ENCODE peak calls at places on chromosome 3, in four cellular contexts. One of them, this sample, is unnamed. For H3K4me1 and H3K27me3, the result is how much of the 10 kb centered on the place peaks cover.

GRCh38 chr3:155743616-155744015 is 1.3 kb downstream of the PLCH1 start:
- DNase-seq in NT2/D1: no peak
- DNase-seq in right atrium auricular region: no peak
- DNase-seq in body of pancreas: no peak
- DNase-seq in this sample: peak

GRCh38 chr3:192636517-192637444 is 90.6 kb downstream of the FGF12 start:
- DNase-seq in right atrium auricular region: no peak
- DNase-seq in NT2/D1: no peak
- DNase-seq in body of pancreas: no peak
- DNase-seq in this sample: no peak

GRCh38 chr3:162317046-162317445 is 820.4 kb downstream of the OTOL1 start:
- DNase-seq in NT2/D1: no peak
- DNase-seq in right atrium auricular region: no peak
- DNase-seq in body of pancreas: no peak
- DNase-seq in this sample: no peak

GRCh38 chr3:172313671-172314070 is 134.6 kb downstream of the GHSR start:
- DNase-seq in NT2/D1: no peak
- DNase-seq in body of pancreas: no peak
- DNase-seq in right atrium auricular region: no peak
- DNase-seq in this sample: no peak

GRCh38 chr3:182369861-182370260 is 423.4 kb upstream of the ATP11B start:
- DNase-seq in NT2/D1: no peak
- DNase-seq in body of pancreas: no peak
- DNase-seq in right atrium auricular region: no peak
- DNase-seq in this sample: no peak

GRCh38 chr3:146227486-146227885 is 23.4 kb downstream of the PLSCR4 start:
- DNase-seq in right atrium auricular region: no peak
- DNase-seq in NT2/D1: no peak
- DNase-seq in body of pancreas: no peak
- DNase-seq in this sample: no peak

GRCh38 chr3:33921608-33922007 is 123.2 kb downstream of the PDCD6IP start:
- DNase-seq in right atrium auricular region: no peak
- DNase-seq in body of pancreas: no peak
- DNase-seq in NT2/D1: no peak
- DNase-seq in this sample: no peak

GRCh38 chr3:118886708-118887107 is 147.9 kb downstream of the IGSF11 start:
- DNase-seq in body of pancreas: no peak
- DNase-seq in right atrium auricular region: no peak
- DNase-seq in NT2/D1: no peak
- DNase-seq in this sample: no peak

GRCh38 chr3:40970067-40970466 is 229.2 kb upstream of the CTNNB1 start:
- DNase-seq in right atrium auricular region: no peak
- DNase-seq in body of pancreas: no peak
- DNase-seq in NT2/D1: no peak
- DNase-seq in this sample: no peak

GRCh38 chr3:168047190-168047795 is 48.4 kb downstream of the GOLIM4 start:
- DNase-seq in NT2/D1: peak
- DNase-seq in right atrium auricular region: no peak
- DNase-seq in body of pancreas: no peak
- DNase-seq in this sample: peak

GRCh38 chr3:115784739-115785571 is 161.6 kb downstream of the GAP43 start:
- DNase-seq in NT2/D1: no peak
- DNase-seq in right atrium auricular region: no peak
- DNase-seq in body of pancreas: no peak
- DNase-seq in this sample: peak

GRCh38 chr3:16464499-16465150 is 48.9 kb downstream of the RFTN1 start:
- DNase-seq in NT2/D1: no peak
- DNase-seq in body of pancreas: no peak
- DNase-seq in right atrium auricular region: no peak
- DNase-seq in this sample: no peak

GRCh38 chr3:24730173-24730572 is 235.5 kb upstream of the THRB start:
- DNase-seq in NT2/D1: no peak
- DNase-seq in body of pancreas: no peak
- DNase-seq in right atrium auricular region: no peak
- DNase-seq in this sample: no peak

GRCh38 chr3:169847896-169848295 is 21.8 kb downstream of the LRRC31 start:
- DNase-seq in body of pancreas: no peak
- DNase-seq in right atrium auricular region: no peak
- DNase-seq in NT2/D1: no peak
- DNase-seq in this sample: no peak

GRCh38 chr3:123385981-123386380 is 62.9 kb downstream of the ADCY5 start:
- DNase-seq in NT2/D1: no peak
- DNase-seq in body of pancreas: peak
- DNase-seq in right atrium auricular region: no peak
- DNase-seq in this sample: no peak

GRCh38 chr3:63349583-63350177 is 71.6 kb downstream of the SYNPR start:
- DNase-seq in body of pancreas: peak
- DNase-seq in right atrium auricular region: no peak
- DNase-seq in NT2/D1: peak
- DNase-seq in this sample: peak

GRCh38 chr3:182491571-182491970 is 301.7 kb upstream of the ATP11B start:
- DNase-seq in body of pancreas: no peak
- DNase-seq in right atrium auricular region: no peak
- DNase-seq in NT2/D1: no peak
- DNase-seq in this sample: no peak

GRCh38 chr3:172629470-172629869 is 81.4 kb downstream of the NCEH1 start:
- DNase-seq in right atrium auricular region: no peak
- DNase-seq in body of pancreas: no peak
- DNase-seq in NT2/D1: no peak
- DNase-seq in this sample: no peak

GRCh38 chr3:64687381-64687780 is 419 bp downstream of the ADAMTS9 start:
- DNase-seq in right atrium auricular region: no peak
- DNase-seq in body of pancreas: peak
- DNase-seq in NT2/D1: no peak
- DNase-seq in this sample: no peak

GRCh38 chr3:147393261-147393964 is 12.9 kb downstream of the ZIC4 start:
- DNase-seq in NT2/D1: no peak
- DNase-seq in body of pancreas: no peak
- DNase-seq in right atrium auricular region: no peak
- DNase-seq in this sample: no peak

GRCh38 chr3:164007764-164008163 is 1070.5 kb downstream of the SI start:
- DNase-seq in NT2/D1: no peak
- DNase-seq in right atrium auricular region: no peak
- DNase-seq in body of pancreas: no peak
- DNase-seq in this sample: no peak

GRCh38 chr3:118097660-118098059 is 937.0 kb downstream of the IGSF11 start:
- DNase-seq in NT2/D1: no peak
- DNase-seq in right atrium auricular region: no peak
- DNase-seq in body of pancreas: no peak
- DNase-seq in this sample: no peak

GRCh38 chr3:29144807-29145206 is 136.1 kb upstream of the RBMS3 start:
- DNase-seq in right atrium auricular region: no peak
- DNase-seq in body of pancreas: no peak
- DNase-seq in NT2/D1: no peak
- DNase-seq in this sample: no peak

GRCh38 chr3:135099734-135100348 is 304.8 kb downstream of the EPHB1 start:
- DNase-seq in NT2/D1: no peak
- DNase-seq in body of pancreas: no peak
- DNase-seq in right atrium auricular region: no peak
- DNase-seq in this sample: no peak

GRCh38 chr3:142976621-142977398 is 13.3 kb upstream of the PAQR9 start:
- DNase-seq in body of pancreas: peak
- DNase-seq in NT2/D1: no peak
- DNase-seq in right atrium auricular region: peak
- DNase-seq in this sample: no peak

GRCh38 chr3:39542588-39542988 is 75.1 kb downstream of the MOBP start:
- DNase-seq in NT2/D1: no peak
- DNase-seq in body of pancreas: no peak
- DNase-seq in right atrium auricular region: no peak
- DNase-seq in this sample: no peak

GRCh38 chr3:147616998-147617619 is 207.9 kb downstream of the ZIC1 start:
- DNase-seq in NT2/D1: no peak
- DNase-seq in right atrium auricular region: no peak
- DNase-seq in body of pancreas: no peak
- DNase-seq in this sample: no peak

GRCh38 chr3:34008191-34008590 is 209.8 kb downstream of the PDCD6IP start:
- DNase-seq in body of pancreas: no peak
- DNase-seq in right atrium auricular region: no peak
- DNase-seq in NT2/D1: peak
- DNase-seq in this sample: no peak

GRCh38 chr3:197516517-197516889 is 39.3 kb downstream of the BDH1 start:
- DNase-seq in right atrium auricular region: no peak
- DNase-seq in NT2/D1: no peak
- DNase-seq in body of pancreas: no peak
- DNase-seq in this sample: no peak

GRCh38 chr3:195517030-195517429 is 26.1 kb downstream of the PPP1R2 start:
- DNase-seq in body of pancreas: no peak
- DNase-seq in right atrium auricular region: no peak
- DNase-seq in NT2/D1: no peak
- DNase-seq in this sample: no peak

GRCh38 chr3:170745211-170745718 is 124.7 kb downstream of the RPL22L1 start:
- DNase-seq in NT2/D1: no peak
- DNase-seq in right atrium auricular region: no peak
- DNase-seq in body of pancreas: no peak
- DNase-seq in this sample: no peak

GRCh38 chr3:129460572-129460971 is 20.5 kb downstream of the IFT122 start:
- DNase-seq in NT2/D1: no peak
- DNase-seq in body of pancreas: no peak
- DNase-seq in right atrium auricular region: no peak
- DNase-seq in this sample: no peak

GRCh38 chr3:45968706-45969105 is 25.4 kb downstream of the CXCR6 start:
- DNase-seq in body of pancreas: no peak
- DNase-seq in right atrium auricular region: no peak
- DNase-seq in NT2/D1: peak
- DNase-seq in this sample: no peak

GRCh38 chr3:57889807-57890206 is 118.4 kb upstream of the FLNB start:
- DNase-seq in right atrium auricular region: no peak
- DNase-seq in body of pancreas: no peak
- DNase-seq in NT2/D1: no peak
- DNase-seq in this sample: no peak
- H3K4me3 ChIP-seq in right atrium auricular region: peak
- H3K4me3 ChIP-seq in body of pancreas: no peak
- H3K4me3 ChIP-seq in NT2/D1: no peak
- H3K4me3 ChIP-seq in this sample: no peak

GRCh38 chr3:7461202-7461825 is 600.4 kb downstream of the GRM7 start:
- DNase-seq in right atrium auricular region: no peak
- DNase-seq in body of pancreas: no peak
- DNase-seq in NT2/D1: no peak
- DNase-seq in this sample: no peak

GRCh38 chr3:7456376-7456775 is 595.5 kb downstream of the GRM7 start:
- DNase-seq in NT2/D1: no peak
- DNase-seq in right atrium auricular region: no peak
- DNase-seq in body of pancreas: no peak
- DNase-seq in this sample: no peak
- H3K4me1 ChIP-seq in NT2/D1: under half
- H3K4me1 ChIP-seq in right atrium auricular region: under half
- H3K4me1 ChIP-seq in body of pancreas: under half
- H3K4me1 ChIP-seq in this sample: under half

GRCh38 chr3:10786640-10787039 is 29.4 kb upstream of the SLC6A11 start:
- DNase-seq in body of pancreas: no peak
- DNase-seq in right atrium auricular region: no peak
- DNase-seq in NT2/D1: no peak
- DNase-seq in this sample: no peak
- H3K27me3 ChIP-seq in body of pancreas: under half
- H3K27me3 ChIP-seq in right atrium auricular region: under half
- H3K27me3 ChIP-seq in NT2/D1: under half
- H3K27me3 ChIP-seq in this sample: under half

DNA sequence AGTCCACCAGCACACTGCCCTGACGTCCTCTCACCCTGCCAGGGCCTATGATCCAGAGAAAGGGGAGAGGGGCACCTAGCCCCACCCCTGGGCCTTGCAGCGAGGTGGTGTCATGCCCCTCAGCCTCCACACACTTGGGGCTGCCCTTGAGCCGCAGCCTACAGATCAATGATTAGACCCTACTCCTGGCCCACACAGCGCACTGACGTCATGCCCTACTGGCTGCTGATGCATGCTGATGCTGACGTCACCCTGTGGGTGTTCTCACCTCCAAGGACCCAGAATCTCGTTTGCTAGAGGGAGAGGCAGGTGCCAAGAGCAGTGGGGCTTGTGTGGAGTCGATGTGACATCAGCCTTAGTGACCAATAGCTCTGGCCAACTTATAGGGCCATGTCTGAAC is 18.0 kb downstream of the ARL14 start:
- DNase-seq in NT2/D1: no peak
- DNase-seq in body of pancreas: no peak
- DNase-seq in right atrium auricular region: no peak
- DNase-seq in this sample: no peak
- H3K4me3 ChIP-seq in NT2/D1: no peak
- H3K4me3 ChIP-seq in body of pancreas: no peak
- H3K4me3 ChIP-seq in right atrium auricular region: no peak
- H3K4me3 ChIP-seq in this sample: no peak

GRCh38 chr3:54988302-54989022 is 60.6 kb upstream of the LRTM1 start:
- DNase-seq in right atrium auricular region: peak
- DNase-seq in NT2/D1: no peak
- DNase-seq in body of pancreas: no peak
- DNase-seq in this sample: no peak
- H3K4me1 ChIP-seq in right atrium auricular region: under half
- H3K4me1 ChIP-seq in NT2/D1: under half
- H3K4me1 ChIP-seq in body of pancreas: under half
- H3K4me1 ChIP-seq in this sample: under half

GRCh38 chr3:177968891-177969290 is 567.3 kb upstream of the KCNMB2 start:
- DNase-seq in right atrium auricular region: no peak
- DNase-seq in NT2/D1: no peak
- DNase-seq in body of pancreas: no peak
- DNase-seq in this sample: no peak
- H3K27me3 ChIP-seq in right atrium auricular region: under half
- H3K27me3 ChIP-seq in NT2/D1: under half
- H3K27me3 ChIP-seq in body of pancreas: under half
- H3K27me3 ChIP-seq in this sample: under half

DNA sequence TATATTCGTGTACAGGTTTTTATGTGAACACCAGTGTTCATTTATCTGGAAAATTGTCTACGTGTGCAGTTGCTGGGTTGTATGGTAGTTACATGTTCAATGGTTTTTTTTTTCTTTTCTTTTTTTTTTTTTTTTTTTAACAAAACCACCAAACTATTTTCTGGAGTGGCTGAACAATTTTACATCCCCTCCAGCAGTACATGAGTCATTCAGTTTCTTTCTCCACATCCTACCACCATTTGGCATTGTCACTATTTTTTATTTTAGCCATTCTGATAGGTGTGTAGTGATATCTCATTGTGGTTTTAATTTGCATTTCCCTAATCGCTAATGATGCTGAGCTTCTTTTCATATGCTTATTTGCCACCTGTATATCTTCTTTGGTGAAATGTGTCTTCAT is 256.3 kb upstream of the EOMES start:
- DNase-seq in right atrium auricular region: no peak
- DNase-seq in body of pancreas: no peak
- DNase-seq in NT2/D1: no peak
- DNase-seq in this sample: no peak
- H3K4me3 ChIP-seq in right atrium auricular region: no peak
- H3K4me3 ChIP-seq in body of pancreas: no peak
- H3K4me3 ChIP-seq in NT2/D1: no peak
- H3K4me3 ChIP-seq in this sample: no peak

This sample was measured in HAP-1.